ENCODE peak calls at places on chromosomes 4 and X, in ten cellular contexts. P is AG04450; F is A549; L is PC-3; B is CD4-positive, alpha-beta T cell; N is ascending aorta; A is heart left ventricle; O is neural progenitor cell; M is GM20000; V is astrocyte of the cerebellum. W is an unnamed sample.

GRCh38 chrX:128287693-128288092 is 235.5 kb upstream of the ACTRT1 start:
- DNase-seq in N (no peak), V (no peak), M (no peak), F (no peak), O (no peak), B (no peak), L (peak; percentile 20), A (no peak), P (no peak), W (no peak)

GRCh38 chr4:18847276-18847890 is 825.8 kb upstream of the LCORL start:
- DNase-seq in N (no peak), M (no peak), A (no peak), F (no peak), V (no peak), O (no peak), B (no peak), P (no peak), L (peak; percentile 4), W (no peak)

GRCh38 chr4:124144302-124144701 is 568.2 kb downstream of the ANKRD50 start:
- DNase-seq in V (peak; percentile 83), B (no peak), F (no peak), P (no peak), M (no peak), N (no peak), A (no peak), O (no peak), L (no peak), W (no peak)

GRCh38 chrX:20596856-20597255 is 330.1 kb upstream of the RPS6KA3 start:
- DNase-seq in M (no peak), O (no peak), P (no peak), V (no peak), A (no peak), B (no peak), N (no peak), F (no peak), L (no peak), W (no peak)

GRCh38 chr4:140861359-140862181 is 105.4 kb upstream of the TBC1D9 start:
- DNase-seq in O (peak; percentile 80), A (no peak), N (no peak), M (peak; percentile 46), V (peak; percentile 91), B (peak; percentile 8), F (peak; percentile 34), L (peak; percentile 91), P (peak; percentile 80), W (peak; percentile 79)

GRCh38 chr4:186781032-186781917 is 57.6 kb upstream of the FAT1 start:
- DNase-seq in V (no peak), L (peak; percentile 77), A (no peak), M (no peak), F (peak; percentile 6), B (no peak), N (no peak), P (peak; percentile 64), O (no peak), W (no peak)

GRCh38 chr4:87657525-87657924 is 7.4 kb downstream of the DMP1 start:
- DNase-seq in O (no peak), M (no peak), L (peak; percentile 71), V (peak; percentile 71), A (no peak), B (no peak), P (no peak), F (peak; percentile 10), N (no peak), W (no peak)

GRCh38 chr4:111016416-111016815 is 393.5 kb upstream of the PITX2 start:
- DNase-seq in O (peak; percentile 66), L (no peak), F (no peak), M (no peak), P (no peak), A (no peak), V (no peak), B (no peak), N (no peak), W (no peak)

GRCh38 chr4:177596035-177596434 is 153.8 kb upstream of the AGA start:
- DNase-seq in A (no peak), O (peak; percentile 4), N (no peak), P (peak; percentile 29), B (no peak), V (peak; percentile 22), L (peak; percentile 86), F (peak; percentile 62), M (no peak), W (peak; percentile 8)

GRCh38 chrX:66408507-66408906 is 230.4 kb downstream of the EDA2R start:
- DNase-seq in V (no peak), B (no peak), L (peak; percentile 8), N (no peak), F (no peak), P (no peak), O (no peak), M (peak; percentile 7), A (no peak), W (no peak)

GRCh38 chr4:138775890-138776289 is 239.7 kb upstream of the NOCT start:
- DNase-seq in F (no peak), O (peak; percentile 13), P (no peak), V (no peak), N (no peak), B (no peak), A (no peak), M (peak; percentile 13), L (no peak), W (no peak)

GRCh38 chr4:185019451-185020292 is 1.4 kb downstream of the HELT start:
- DNase-seq in A (no peak), V (no peak), L (no peak), P (no peak), B (no peak), M (no peak), N (no peak), F (no peak), O (peak; percentile 72), W (no peak)

GRCh38 chr4:74284074-74284473 is 24.2 kb upstream of the EPGN start:
- DNase-seq in B (no peak), P (no peak), F (no peak), N (no peak), L (peak; percentile 88), A (no peak), M (no peak), O (no peak), V (peak; percentile 15), W (no peak)

GRCh38 chr4:185742766-185743165 is 69.2 kb downstream of the SORBS2 start:
- DNase-seq in B (no peak), N (no peak), A (no peak), V (no peak), M (no peak), P (no peak), F (no peak), L (peak; percentile 28), O (no peak), W (no peak)

GRCh38 chr4:86595426-86595805 is 1.3 kb downstream of the PTPN13 start:
- DNase-seq in N (no peak), M (no peak), O (peak; percentile 36), B (no peak), P (no peak), L (peak; percentile 15), A (no peak), V (no peak), F (no peak), W (no peak)

GRCh38 chrX:148043456-148043855 is 62.3 kb downstream of the FMR1NB start:
- DNase-seq in N (no peak), L (peak; percentile 1), P (no peak), B (no peak), A (no peak), O (no peak), V (no peak), F (no peak), M (no peak), W (no peak)

GRCh38 chrX:148051973-148052372 is 70.8 kb downstream of the FMR1NB start:
- DNase-seq in A (no peak), N (no peak), L (no peak), M (no peak), P (no peak), B (no peak), O (no peak), F (no peak), V (no peak), W (no peak)

GRCh38 chrX:148047216-148047615 is 66.1 kb downstream of the FMR1NB start:
- DNase-seq in B (no peak), L (no peak), A (no peak), N (no peak), O (no peak), P (no peak), M (no peak), F (no peak), V (no peak), W (no peak)

DNA sequence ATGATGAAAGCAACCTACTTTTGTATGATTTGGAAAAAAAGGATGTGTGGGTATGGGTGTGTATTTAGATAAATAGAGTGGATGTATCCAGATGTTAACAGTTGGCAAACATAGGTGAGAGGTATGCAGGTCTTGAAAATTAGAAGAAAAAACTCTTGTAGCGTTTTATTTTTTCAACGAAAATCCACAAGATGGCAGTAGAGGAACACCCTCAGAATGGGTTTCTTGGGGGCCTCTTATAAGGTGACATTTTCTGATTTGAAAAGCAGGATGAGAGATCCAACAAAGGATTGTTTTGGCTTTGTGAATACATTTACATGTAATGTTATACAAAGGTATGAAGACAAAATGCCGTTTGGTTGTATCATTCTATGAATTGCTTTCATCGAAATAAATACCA is 68.3 kb downstream of the FMR1NB start:
- DNase-seq in O (peak; percentile 56), M (peak; percentile 21), N (no peak), B (no peak), A (no peak), P (no peak), L (peak; percentile 56), V (peak; percentile 31), F (peak; percentile 1), W (no peak)
- TF ChIP-seq CTCF in O (peak; percentile 65), M (no peak), N (peak; percentile 28), B (peak; percentile 63), A (peak; percentile 58), P (peak; percentile 47), L (peak; percentile 65), V (peak; percentile 44), F (peak; percentile 53), W (peak; percentile 48)

DNA sequence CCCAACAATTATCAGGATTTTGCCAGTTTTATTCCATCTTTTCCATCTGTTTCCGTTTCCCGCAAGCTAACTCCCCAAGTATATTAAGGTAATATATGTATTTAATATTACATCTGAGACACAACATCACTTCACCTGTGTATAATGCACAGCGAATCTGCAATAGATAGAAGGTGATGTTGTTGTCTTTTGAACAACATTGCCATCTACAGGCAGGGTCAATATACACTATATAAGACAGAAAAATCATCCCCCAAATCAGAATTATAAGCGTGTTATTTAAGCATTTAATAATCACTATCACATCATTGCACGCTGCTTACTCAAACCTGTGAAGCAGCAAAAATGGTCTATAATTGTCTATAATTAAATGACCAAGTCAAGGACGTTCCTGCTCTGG is 1115.5 kb downstream of the NLGN4X start:
- DNase-seq in V (peak; percentile 1), N (no peak), M (peak; percentile 0), L (peak; percentile 65), B (no peak), P (no peak), A (no peak), F (peak; percentile 11), O (peak; percentile 30), W (no peak)
- TF ChIP-seq CTCF in V (peak; percentile 16), N (no peak), M (no peak), L (peak; percentile 69), B (no peak), P (no peak), A (peak; percentile 39), F (peak; percentile 42), O (peak; percentile 62), W (no peak)

GRCh38 chrX:97685753-97686152 is 802.0 kb downstream of the RPA4 start:
- DNase-seq in N (no peak), A (no peak), O (peak; percentile 46), F (peak; percentile 9), M (peak; percentile 8), V (peak; percentile 2), P (no peak), B (no peak), L (peak; percentile 62), W (no peak)
- TF ChIP-seq CTCF in N (peak; percentile 10), A (peak; percentile 31), O (peak; percentile 75), F (peak; percentile 59), M (peak; percentile 51), V (peak; percentile 71), P (peak; percentile 63), B (peak; percentile 17), L (peak; percentile 77), W (peak; percentile 74)

GRCh38 chr4:48461000-48461399 is 22.1 kb upstream of the SLC10A4 start:
- DNase-seq in F (no peak), O (no peak), L (no peak), A (no peak), V (no peak), M (no peak), P (no peak), N (no peak), B (no peak), W (no peak)
- TF ChIP-seq CTCF in F (no peak), O (no peak), L (no peak), A (no peak), V (no peak), M (no peak), P (no peak), N (no peak), B (no peak), W (no peak)

W was measured in AG09319.